ENCODE peak calls at places on chromosomes 13 and 19, in nine cellular contexts. One of them, this sample, is unnamed.

GRCh38 chr13:35388456-35388855 is 88.0 kb downstream of the MAB21L1 start:
- DNase-seq in PC-3: no peak
- DNase-seq in BJ: no peak
- DNase-seq in brain microvascular endothelial cell: no peak
- DNase-seq in tibial nerve: no peak
- DNase-seq in sigmoid colon: no peak
- DNase-seq in cardiac muscle cell: peak
- DNase-seq in astrocyte of the cerebellum: no peak
- DNase-seq in pancreas: no peak
- DNase-seq in this sample: no peak

GRCh38 chr19:14775855-14776254 is 2.5 kb downstream of the ADGRE2 start:
- DNase-seq in PC-3: no peak
- DNase-seq in BJ: no peak
- DNase-seq in brain microvascular endothelial cell: no peak
- DNase-seq in tibial nerve: no peak
- DNase-seq in sigmoid colon: no peak
- DNase-seq in cardiac muscle cell: no peak
- DNase-seq in astrocyte of the cerebellum: no peak
- DNase-seq in pancreas: no peak
- DNase-seq in this sample: no peak

GRCh38 chr13:40275636-40276035 is 390.8 kb downstream of the FOXO1 start:
- DNase-seq in PC-3: peak
- DNase-seq in BJ: peak
- DNase-seq in brain microvascular endothelial cell: peak
- DNase-seq in tibial nerve: no peak
- DNase-seq in sigmoid colon: no peak
- DNase-seq in cardiac muscle cell: peak
- DNase-seq in astrocyte of the cerebellum: no peak
- DNase-seq in pancreas: no peak
- DNase-seq in this sample: no peak

GRCh38 chr13:48976677-48977625 is 1.2 kb downstream of the FNDC3A start:
- DNase-seq in PC-3: peak
- DNase-seq in BJ: no peak
- DNase-seq in brain microvascular endothelial cell: no peak
- DNase-seq in tibial nerve: no peak
- DNase-seq in sigmoid colon: no peak
- DNase-seq in cardiac muscle cell: no peak
- DNase-seq in astrocyte of the cerebellum: peak
- DNase-seq in pancreas: no peak
- DNase-seq in this sample: peak

GRCh38 chr19:45278087-45278486 is 27.0 kb downstream of the MARK4 start:
- DNase-seq in PC-3: no peak
- DNase-seq in BJ: no peak
- DNase-seq in brain microvascular endothelial cell: no peak
- DNase-seq in tibial nerve: no peak
- DNase-seq in sigmoid colon: no peak
- DNase-seq in cardiac muscle cell: no peak
- DNase-seq in astrocyte of the cerebellum: no peak
- DNase-seq in pancreas: no peak
- DNase-seq in this sample: no peak

GRCh38 chr13:86792153-86792651 is 879.0 kb upstream of the SLITRK5 start:
- DNase-seq in PC-3: no peak
- DNase-seq in BJ: no peak
- DNase-seq in brain microvascular endothelial cell: no peak
- DNase-seq in tibial nerve: no peak
- DNase-seq in sigmoid colon: no peak
- DNase-seq in cardiac muscle cell: no peak
- DNase-seq in astrocyte of the cerebellum: no peak
- DNase-seq in pancreas: no peak
- DNase-seq in this sample: no peak

GRCh38 chr19:17784201-17785008 is 10.5 kb upstream of the B3GNT3 start:
- DNase-seq in PC-3: peak
- DNase-seq in BJ: no peak
- DNase-seq in brain microvascular endothelial cell: peak
- DNase-seq in tibial nerve: no peak
- DNase-seq in sigmoid colon: peak
- DNase-seq in cardiac muscle cell: peak
- DNase-seq in astrocyte of the cerebellum: peak
- DNase-seq in pancreas: peak
- DNase-seq in this sample: no peak

GRCh38 chr13:98843482-98843877 is 91.0 kb upstream of the SLC15A1 start:
- DNase-seq in PC-3: no peak
- DNase-seq in BJ: no peak
- DNase-seq in brain microvascular endothelial cell: no peak
- DNase-seq in tibial nerve: no peak
- DNase-seq in sigmoid colon: no peak
- DNase-seq in cardiac muscle cell: no peak
- DNase-seq in astrocyte of the cerebellum: no peak
- DNase-seq in pancreas: no peak
- DNase-seq in this sample: no peak

GRCh38 chr13:42968906-42969305 is 23.1 kb downstream of the EPSTI1 start:
- DNase-seq in PC-3: peak
- DNase-seq in BJ: no peak
- DNase-seq in brain microvascular endothelial cell: no peak
- DNase-seq in tibial nerve: no peak
- DNase-seq in sigmoid colon: no peak
- DNase-seq in cardiac muscle cell: no peak
- DNase-seq in astrocyte of the cerebellum: no peak
- DNase-seq in pancreas: no peak
- DNase-seq in this sample: peak

GRCh38 chr13:42970824-42971669 is 21.0 kb downstream of the EPSTI1 start:
- DNase-seq in PC-3: peak
- DNase-seq in BJ: no peak
- DNase-seq in brain microvascular endothelial cell: peak
- DNase-seq in tibial nerve: no peak
- DNase-seq in sigmoid colon: no peak
- DNase-seq in cardiac muscle cell: peak
- DNase-seq in astrocyte of the cerebellum: peak
- DNase-seq in pancreas: no peak
- DNase-seq in this sample: no peak

GRCh38 chr13:42969558-42970172 is 22.4 kb downstream of the EPSTI1 start:
- DNase-seq in PC-3: peak
- DNase-seq in BJ: no peak
- DNase-seq in brain microvascular endothelial cell: peak
- DNase-seq in tibial nerve: peak
- DNase-seq in sigmoid colon: peak
- DNase-seq in cardiac muscle cell: peak
- DNase-seq in astrocyte of the cerebellum: no peak
- DNase-seq in pancreas: peak
- DNase-seq in this sample: no peak

GRCh38 chr13:42964681-42965305 is 27.2 kb downstream of the EPSTI1 start:
- DNase-seq in PC-3: no peak
- DNase-seq in BJ: no peak
- DNase-seq in brain microvascular endothelial cell: no peak
- DNase-seq in tibial nerve: no peak
- DNase-seq in sigmoid colon: no peak
- DNase-seq in cardiac muscle cell: peak
- DNase-seq in astrocyte of the cerebellum: no peak
- DNase-seq in pancreas: no peak
- DNase-seq in this sample: no peak

DNA sequence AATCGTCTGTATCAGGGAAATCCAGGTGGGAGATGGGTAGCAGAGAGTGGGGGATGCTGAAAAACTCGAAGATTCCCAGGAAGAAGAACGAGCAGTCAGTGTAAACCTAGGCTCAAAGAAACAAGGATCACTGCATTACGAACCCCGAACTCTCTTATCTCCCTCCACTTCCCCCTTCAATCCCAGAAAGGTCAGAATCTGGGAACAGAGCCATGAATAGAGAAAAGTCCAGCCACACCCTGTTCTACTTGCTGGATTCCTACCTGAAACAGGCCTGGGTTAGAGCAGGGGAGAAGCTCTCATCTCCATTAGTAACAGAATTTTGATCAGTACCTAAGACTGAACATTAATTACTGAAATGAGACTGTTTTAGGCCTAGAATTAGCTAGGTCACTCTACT is 24.4 kb downstream of the EPSTI1 start:
- DNase-seq in PC-3: peak
- DNase-seq in BJ: no peak
- DNase-seq in brain microvascular endothelial cell: no peak
- DNase-seq in tibial nerve: no peak
- DNase-seq in sigmoid colon: no peak
- DNase-seq in cardiac muscle cell: no peak
- DNase-seq in astrocyte of the cerebellum: no peak
- DNase-seq in pancreas: no peak
- DNase-seq in this sample: no peak
- H3K4me3 ChIP-seq in PC-3: no peak
- H3K4me3 ChIP-seq in BJ: no peak
- H3K4me3 ChIP-seq in brain microvascular endothelial cell: no peak
- H3K4me3 ChIP-seq in tibial nerve: no peak
- H3K4me3 ChIP-seq in sigmoid colon: no peak
- H3K4me3 ChIP-seq in cardiac muscle cell: no peak
- H3K4me3 ChIP-seq in astrocyte of the cerebellum: no peak
- H3K4me3 ChIP-seq in pancreas: no peak
- H3K4me3 ChIP-seq in this sample: no peak

DNA sequence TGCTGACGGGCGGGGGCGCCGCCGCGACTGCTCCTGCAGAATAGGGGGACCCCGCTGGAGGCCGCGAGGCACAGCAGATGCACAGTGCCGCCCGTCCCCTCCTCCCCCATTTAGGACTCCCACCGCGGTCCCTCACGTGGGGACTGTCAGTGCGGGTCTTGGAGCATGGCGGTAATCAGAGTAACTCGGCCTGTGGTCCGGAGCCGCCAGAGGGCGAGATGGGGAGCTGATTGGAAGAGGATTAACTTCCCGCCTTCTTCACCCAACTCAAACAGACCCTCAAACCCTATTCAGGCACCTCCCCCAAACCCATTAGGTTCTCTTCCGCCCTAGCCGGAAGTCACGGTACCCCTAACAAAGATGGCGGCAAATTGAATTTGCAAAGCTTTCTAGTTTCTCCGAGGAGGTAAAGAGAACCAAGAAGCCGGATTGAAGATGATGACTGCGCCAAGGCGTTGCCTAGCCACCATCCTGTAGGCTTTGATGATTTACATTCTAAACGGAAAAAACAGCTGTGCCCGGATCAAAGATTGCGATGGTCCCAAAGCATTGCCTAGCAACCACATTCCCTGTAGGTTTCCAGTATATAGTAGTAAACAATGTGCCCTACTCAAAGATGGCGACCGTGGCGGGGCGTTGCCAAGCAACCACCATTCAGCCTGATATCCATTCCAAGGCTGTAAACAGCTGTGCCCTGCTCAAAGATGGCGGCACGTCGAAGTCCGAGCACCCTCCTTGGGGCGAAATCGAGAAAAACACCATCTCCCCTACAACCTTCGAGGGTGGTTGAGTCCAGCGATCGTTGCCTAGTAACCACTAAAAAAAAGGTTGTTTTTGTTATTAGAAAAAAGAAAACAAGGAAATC is at the start of gene FUZ:
- DNase-seq in PC-3: peak
- DNase-seq in BJ: peak
- DNase-seq in brain microvascular endothelial cell: peak
- DNase-seq in tibial nerve: peak
- DNase-seq in sigmoid colon: peak
- DNase-seq in cardiac muscle cell: peak
- DNase-seq in astrocyte of the cerebellum: peak
- DNase-seq in pancreas: peak
- DNase-seq in this sample: peak
- TF ChIP-seq CTCF in PC-3: peak
- TF ChIP-seq CTCF in BJ: peak
- TF ChIP-seq CTCF in brain microvascular endothelial cell: peak
- TF ChIP-seq CTCF in tibial nerve: peak
- TF ChIP-seq CTCF in sigmoid colon: peak
- TF ChIP-seq CTCF in cardiac muscle cell: peak
- TF ChIP-seq CTCF in astrocyte of the cerebellum: peak
- TF ChIP-seq CTCF in pancreas: no peak
- TF ChIP-seq CTCF in this sample: no peak

DNA sequence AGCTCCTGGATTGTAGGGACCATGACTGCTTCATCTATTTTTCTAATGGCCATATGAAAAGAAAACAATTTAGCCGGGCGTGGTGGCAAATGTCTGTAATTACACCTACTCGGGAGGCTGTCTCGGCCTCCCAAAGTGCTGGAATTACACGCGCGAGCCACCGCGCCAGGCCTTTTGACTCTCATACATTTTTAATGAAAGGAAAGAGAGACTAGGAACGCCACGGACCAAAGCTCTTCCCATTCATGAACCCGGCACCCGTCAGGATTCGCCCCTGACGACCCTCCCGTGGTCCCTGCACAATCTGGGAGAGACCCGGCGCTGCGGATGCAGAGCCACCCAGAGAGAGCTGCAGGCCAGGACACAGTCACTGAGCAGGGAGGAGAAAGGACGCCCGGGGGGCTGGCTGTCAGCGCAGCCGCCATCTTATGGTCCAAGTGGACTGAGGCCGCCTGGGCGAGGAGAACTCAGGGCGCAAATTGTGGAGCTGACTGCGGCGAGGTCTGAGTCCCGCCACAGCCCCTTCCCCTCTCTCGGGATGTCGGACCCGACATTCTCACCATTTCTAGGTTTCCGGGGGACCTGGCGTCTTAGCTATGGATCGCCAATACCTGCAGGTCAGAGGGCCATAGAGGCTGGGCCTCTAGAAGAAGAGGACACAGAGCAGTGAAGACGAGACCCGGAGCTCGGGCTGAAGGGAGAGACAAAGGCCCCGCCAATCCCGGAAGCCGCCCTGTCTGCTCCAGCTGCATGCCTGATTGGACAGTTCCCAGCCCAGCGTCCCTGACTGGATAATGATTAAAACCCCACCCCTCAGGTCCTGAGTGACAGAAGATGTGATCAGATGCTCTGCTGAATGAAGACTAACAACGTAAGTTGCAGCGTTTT is at the start of gene ZNF681:
- DNase-seq in PC-3: peak
- DNase-seq in BJ: peak
- DNase-seq in brain microvascular endothelial cell: peak
- DNase-seq in tibial nerve: peak
- DNase-seq in sigmoid colon: peak
- DNase-seq in cardiac muscle cell: peak
- DNase-seq in astrocyte of the cerebellum: peak
- DNase-seq in pancreas: peak
- DNase-seq in this sample: peak
- H3K4me3 ChIP-seq in PC-3: peak
- H3K4me3 ChIP-seq in BJ: peak
- H3K4me3 ChIP-seq in brain microvascular endothelial cell: peak
- H3K4me3 ChIP-seq in tibial nerve: peak
- H3K4me3 ChIP-seq in sigmoid colon: peak
- H3K4me3 ChIP-seq in cardiac muscle cell: peak
- H3K4me3 ChIP-seq in astrocyte of the cerebellum: peak
- H3K4me3 ChIP-seq in pancreas: peak
- H3K4me3 ChIP-seq in this sample: peak

DNA sequence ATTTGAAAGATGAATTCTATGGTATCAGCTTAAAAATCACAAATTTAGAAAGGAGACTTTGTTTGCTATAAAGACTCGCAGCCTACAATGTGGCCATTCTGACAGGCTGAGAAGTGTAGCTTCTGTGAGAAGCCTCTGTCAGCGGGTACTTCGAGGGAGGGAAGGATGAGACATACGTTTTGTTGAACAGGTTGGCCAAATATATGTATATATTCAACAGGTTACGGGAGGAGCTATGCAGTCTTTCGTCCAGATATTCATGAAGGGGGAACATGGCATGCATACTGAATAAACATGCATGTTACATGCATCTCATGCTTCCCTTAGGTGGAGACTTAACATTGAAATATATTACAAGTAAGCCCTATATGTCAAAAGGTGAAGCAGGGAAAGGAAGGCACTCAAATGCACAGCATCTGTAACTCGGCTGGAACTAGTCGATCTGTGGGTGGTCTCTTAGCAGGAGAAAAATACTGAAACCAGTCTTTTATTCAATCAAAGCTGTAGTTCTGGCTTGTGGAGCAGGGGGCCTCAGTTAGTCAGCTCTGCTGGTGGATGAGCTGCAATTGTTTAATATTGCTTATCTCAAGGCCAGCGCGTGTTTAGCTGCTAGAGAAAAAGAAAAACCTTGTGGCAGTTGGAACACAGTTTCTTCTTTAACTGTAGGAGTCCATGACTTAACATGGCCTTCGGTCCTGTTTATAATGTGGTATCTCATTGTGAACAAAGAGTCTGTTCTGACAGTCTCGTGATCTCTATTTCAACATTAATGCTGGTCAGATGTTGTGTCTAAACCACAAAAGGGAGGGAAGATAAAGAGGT is 94.3 kb downstream of the FAM216B start:
- DNase-seq in PC-3: no peak
- DNase-seq in BJ: no peak
- DNase-seq in brain microvascular endothelial cell: peak
- DNase-seq in tibial nerve: no peak
- DNase-seq in sigmoid colon: no peak
- DNase-seq in cardiac muscle cell: peak
- DNase-seq in astrocyte of the cerebellum: no peak
- DNase-seq in pancreas: no peak
- DNase-seq in this sample: no peak
- TF ChIP-seq CTCF in PC-3: no peak
- TF ChIP-seq CTCF in BJ: peak
- TF ChIP-seq CTCF in brain microvascular endothelial cell: peak
- TF ChIP-seq CTCF in tibial nerve: no peak
- TF ChIP-seq CTCF in sigmoid colon: no peak
- TF ChIP-seq CTCF in cardiac muscle cell: peak
- TF ChIP-seq CTCF in astrocyte of the cerebellum: peak
- TF ChIP-seq CTCF in pancreas: no peak
- TF ChIP-seq CTCF in this sample: no peak